ENCODE peak calls at places on chromosomes 7 and 10, in seven cellular contexts. E is T-helper 17 cell, L is NCI-H1092 treated with DMSO at 0.1 percent for 48 hours, M is HT-29, V is spleen, C is glutamatergic neuron, J is T-helper 9 cell. Q is an unnamed sample.

GRCh38 chr10:90227259-90227658 is 525.9 kb downstream of the KIF20B start:
- DNase-seq in E (no peak), L (no peak), M (peak), V (no peak), C (no peak), J (no peak), Q (no peak)

GRCh38 chr10:89242340-89242680 is 9.3 kb downstream of the LIPA start:
- DNase-seq in E (no peak), L (no peak), M (peak), V (no peak), C (no peak), J (no peak), Q (no peak)

GRCh38 chr7:35353481-35353880 is 99.6 kb upstream of the TBX20 start:
- DNase-seq in E (no peak), L (no peak), M (no peak), V (no peak), C (no peak), J (no peak), Q (no peak)

GRCh38 chr7:121107923-121108498 is 119.5 kb downstream of the CPED1 start:
- DNase-seq in E (no peak), L (peak), M (peak), V (no peak), C (no peak), J (no peak), Q (no peak)

GRCh38 chr7:92569137-92569536 is 21.1 kb downstream of the FAM133B start:
- DNase-seq in E (no peak), L (no peak), M (no peak), V (no peak), C (no peak), J (no peak), Q (no peak)

GRCh38 chr7:45591101-45591906 is 17.1 kb downstream of the ADCY1 start:
- DNase-seq in E (no peak), L (no peak), M (no peak), V (peak), C (no peak), J (no peak), Q (no peak)

GRCh38 chr10:123991622-123992570 is 100.3 kb upstream of the CPXM2 start:
- DNase-seq in E (no peak), L (no peak), M (no peak), V (no peak), C (no peak), J (no peak), Q (no peak)

GRCh38 chr10:123117644-123118409 is 17.9 kb upstream of the HMX3 start:
- DNase-seq in E (no peak), L (no peak), M (no peak), V (no peak), C (no peak), J (no peak), Q (no peak)

GRCh38 chr7:33805630-33806233 is 99.6 kb upstream of the BMPER start:
- DNase-seq in E (no peak), L (no peak), M (no peak), V (no peak), C (no peak), J (no peak), Q (no peak)

GRCh38 chr7:95723583-95724180 is 48.7 kb upstream of the DYNC1I1 start:
- DNase-seq in E (no peak), L (peak), M (peak), V (no peak), C (peak), J (no peak), Q (no peak)

GRCh38 chr10:68340358-68341080 is 7.8 kb upstream of the PBLD start:
- DNase-seq in E (no peak), L (no peak), M (no peak), V (no peak), C (no peak), J (no peak), Q (no peak)

GRCh38 chr10:36489928-36490279 is 635.5 kb upstream of the ANKRD30A start:
- DNase-seq in E (no peak), L (no peak), M (no peak), V (no peak), C (no peak), J (no peak), Q (no peak)

GRCh38 chr10:75136346-75136745 is 24.9 kb downstream of the SAMD8 start:
- DNase-seq in E (no peak), L (no peak), M (no peak), V (no peak), C (no peak), J (no peak), Q (no peak)

GRCh38 chr7:92464515-92464914 is 13.2 kb downstream of the ERVW-1 start:
- DNase-seq in E (no peak), L (no peak), M (no peak), V (no peak), C (no peak), J (no peak), Q (no peak)

GRCh38 chr7:18320971-18321567 is 174.5 kb upstream of the HDAC9 start:
- DNase-seq in E (no peak), L (peak), M (peak), V (no peak), C (no peak), J (no peak), Q (no peak)

GRCh38 chr7:157268540-157268939 is 68.3 kb upstream of the DNAJB6 start:
- DNase-seq in E (no peak), L (no peak), M (no peak), V (no peak), C (no peak), J (no peak), Q (no peak)

GRCh38 chr10:43211030-43211429 is 55.8 kb downstream of the RASGEF1A start:
- DNase-seq in E (no peak), L (no peak), M (no peak), V (peak), C (peak), J (no peak), Q (no peak)

Q was measured in activated effector memory CD4-positive, alpha-beta T cell treated with Interleukin-2 at 50 U/mL for 16 hours.